ENCODE peak calls at places on chromosomes 12 and 14, in six cellular contexts. U is activated naive CD4-positive, alpha-beta T cell treated with anti-CD3 and anti-CD28 coated beads, Interleukin-2, amount 50 U/mL, for 16 hours; J is mesendoderm; E is CD4-positive, CD25-positive, alpha-beta regulatory T cell; D is Calu3; R is GM23338. Z is an unnamed sample.

GRCh38 chr12:25994252-25994651 is 35.8 kb downstream of the RASSF8 start:
- DNase-seq in U (no peak), J (no peak), E (no peak), D (no peak), R (no peak), Z (no peak)

GRCh38 chr12:102120886-102121285 is 903 bp downstream of the PARPBP start:
- DNase-seq in U (no peak), J (peak; percentile 63), E (peak; percentile 4), D (peak; percentile 30), R (peak; percentile 25), Z (no peak)

GRCh38 chr12:88453323-88453722 is 126.9 kb downstream of the KITLG start:
- DNase-seq in U (no peak), J (no peak), E (no peak), D (no peak), R (no peak), Z (no peak)

GRCh38 chr14:35861204-35861868 is 35.2 kb downstream of the BRMS1L start:
- DNase-seq in U (no peak), J (no peak), E (no peak), D (no peak), R (no peak), Z (no peak)

GRCh38 chr12:120408771-120409170 is 29.1 kb upstream of the COX6A1 start:
- DNase-seq in U (no peak), J (no peak), E (no peak), D (no peak), R (no peak), Z (no peak)

GRCh38 chr14:23054000-23054811 is 3.1 kb downstream of the CDH24 start:
- DNase-seq in U (peak; percentile 40), J (no peak), E (no peak), D (no peak), R (peak; percentile 52), Z (peak; percentile 56)

GRCh38 chr12:57216931-57217871 is 607 bp downstream of the NXPH4 start:
- DNase-seq in U (peak; percentile 42), J (no peak), E (peak; percentile 24), D (no peak), R (peak; percentile 53), Z (peak; percentile 58)

GRCh38 chr14:103765526-103765925 is 49.9 kb downstream of the ZFYVE21 start:
- DNase-seq in U (no peak), J (no peak), E (no peak), D (no peak), R (no peak), Z (no peak)

GRCh38 chr14:76926521-76927251 is 100.5 kb downstream of the LRRC74A start:
- DNase-seq in U (peak; percentile 51), J (no peak), E (peak; percentile 73), D (no peak), R (peak; percentile 73), Z (peak; percentile 51)

GRCh38 chr14:97446087-97446486 is 648.9 kb downstream of the VRK1 start:
- DNase-seq in U (no peak), J (peak; percentile 21), E (no peak), D (no peak), R (peak; percentile 20), Z (no peak)

GRCh38 chr12:112035219-112035765 is 22.1 kb downstream of the ERP29 start:
- DNase-seq in U (no peak), J (no peak), E (no peak), D (no peak), R (no peak), Z (no peak)

Z was measured in activated T-cell treated with anti-CD3 and anti-CD28 coated beads, Interleukin-2, amount 50 U/mL, for 24 hours.